ENCODE peak calls at places on chromosomes 13 and 19, in ten cellular contexts. W is mammary epithelial cell; C is effector memory CD4-positive, alpha-beta T cell; U is mesothelial cell of epicardium; R is stimulated activated CD4-positive, alpha-beta T cell treated with anti-CD3 and anti-CD28 coated beads, Interleukin-2, amount 100 ng/mL, for 48 hours; X is stimulated activated CD8-positive, alpha-beta memory T cell treated with anti-CD3 and anti-CD28 coated beads, Interleukin-15, amount 100 ng/mL, for 24 hours; Y is A549; D is NCI-H1105; H is GM03348; S is NCI-H2081. F is an unnamed sample.

GRCh38 chr19:24054044-24054935 is 32.7 kb upstream of the ZNF254 start:
- DNase-seq in W (peak), C (no peak), U (no peak), R (no peak), X (no peak), Y (peak), D (no peak), H (peak), S (no peak), F (no peak)

GRCh38 chr19:39325778-39326680 is 5.4 kb upstream of the LRFN1 start:
- DNase-seq in W (no peak), C (no peak), U (no peak), R (no peak), X (no peak), Y (peak), D (no peak), H (no peak), S (no peak), F (no peak)

GRCh38 chr13:26509491-26509890 is 48.0 kb upstream of the WASF3 start:
- DNase-seq in W (no peak), C (no peak), U (no peak), R (no peak), X (no peak), Y (no peak), D (no peak), H (no peak), S (no peak), F (no peak)

GRCh38 chr13:96426160-96426559 is 336.3 kb downstream of the HS6ST3 start:
- DNase-seq in W (no peak), C (no peak), U (no peak), R (no peak), X (no peak), Y (no peak), D (peak), H (no peak), S (peak), F (no peak)

GRCh38 chr13:80329250-80329649 is 11.7 kb downstream of the SPRY2 start:
- DNase-seq in W (no peak), C (no peak), U (no peak), R (no peak), X (no peak), Y (no peak), D (no peak), H (no peak), S (no peak), F (no peak)

GRCh38 chr13:29817604-29818378 is 32.6 kb downstream of the UBL3 start:
- DNase-seq in W (no peak), C (no peak), U (no peak), R (no peak), X (no peak), Y (no peak), D (no peak), H (no peak), S (no peak), F (no peak)

GRCh38 chr13:23960566-23961156 is 63.4 kb upstream of the C1QTNF9B start:
- DNase-seq in W (peak), C (no peak), U (no peak), R (no peak), X (no peak), Y (no peak), D (no peak), H (peak), S (peak), F (no peak)

GRCh38 chr13:26965976-26966375 is 205.4 kb upstream of the GPR12 start:
- DNase-seq in W (no peak), C (no peak), U (no peak), R (no peak), X (no peak), Y (no peak), D (peak), H (no peak), S (peak), F (no peak)

GRCh38 chr13:108495686-108496363 is 133.6 kb upstream of the MYO16 start:
- DNase-seq in W (no peak), C (peak), U (no peak), R (no peak), X (no peak), Y (no peak), D (peak), H (peak), S (no peak), F (peak)

GRCh38 chr19:4984448-4984990 is 15.6 kb downstream of the KDM4B start:
- DNase-seq in W (no peak), C (no peak), U (no peak), R (no peak), X (no peak), Y (no peak), D (peak), H (no peak), S (peak), F (no peak)

GRCh38 chr19:8630796-8631424 is 477 bp downstream of the NFILZ start:
- DNase-seq in W (no peak), C (no peak), U (no peak), R (no peak), X (no peak), Y (no peak), D (no peak), H (no peak), S (no peak), F (no peak)

GRCh38 chr13:44692173-44692713 is 116.1 kb upstream of the TSC22D1 start:
- DNase-seq in W (peak), C (no peak), U (no peak), R (no peak), X (no peak), Y (no peak), D (no peak), H (no peak), S (no peak), F (no peak)

GRCh38 chr19:54432144-54432738 is 16.8 kb upstream of the LENG8 start:
- DNase-seq in W (peak), C (no peak), U (no peak), R (no peak), X (no peak), Y (no peak), D (no peak), H (no peak), S (no peak), F (no peak)

GRCh38 chr13:79384022-79384610 is 21.9 kb downstream of the RBM26 start:
- DNase-seq in W (no peak), C (no peak), U (no peak), R (no peak), X (no peak), Y (no peak), D (no peak), H (no peak), S (peak), F (no peak)

GRCh38 chr13:107807306-107808073 is 407.8 kb downstream of the LIG4 start:
- DNase-seq in W (no peak), C (no peak), U (no peak), R (no peak), X (no peak), Y (no peak), D (peak), H (no peak), S (peak), F (no peak)

GRCh38 chr13:113848431-113849260 is 15.2 kb downstream of the GAS6 start:
- DNase-seq in W (peak), C (no peak), U (peak), R (no peak), X (no peak), Y (no peak), D (no peak), H (no peak), S (no peak), F (peak)

GRCh38 chr19:35247526-35248309 is 1.1 kb upstream of the LSR start:
- DNase-seq in W (peak), C (peak), U (peak), R (peak), X (no peak), Y (peak), D (peak), H (no peak), S (peak), F (peak)

GRCh38 chr13:84927442-84928169 is 871.6 kb downstream of the SLITRK6 start:
- DNase-seq in W (no peak), C (no peak), U (no peak), R (no peak), X (no peak), Y (no peak), D (no peak), H (no peak), S (no peak), F (no peak)

GRCh38 chr19:11657307-11657706 is 60.0 kb downstream of the ZNF627 start:
- DNase-seq in W (no peak), C (no peak), U (no peak), R (no peak), X (no peak), Y (no peak), D (peak), H (no peak), S (peak), F (no peak)

GRCh38 chr13:93298741-93299140 is 72.1 kb downstream of the GPC6 start:
- DNase-seq in W (no peak), C (no peak), U (no peak), R (no peak), X (no peak), Y (no peak), D (no peak), H (peak), S (no peak), F (no peak)

GRCh38 chr13:45542878-45543277 is 72.7 kb downstream of the ERICH6B start:
- DNase-seq in W (no peak), C (no peak), U (no peak), R (no peak), X (no peak), Y (no peak), D (no peak), H (no peak), S (no peak), F (no peak)

GRCh38 chr13:25890671-25891212 is 161.1 kb downstream of the SHISA2 start:
- DNase-seq in W (peak), C (no peak), U (no peak), R (no peak), X (no peak), Y (no peak), D (no peak), H (no peak), S (no peak), F (no peak)

GRCh38 chr13:49733181-49733951 is 42.1 kb upstream of the EBPL start:
- DNase-seq in W (peak), C (no peak), U (no peak), R (no peak), X (no peak), Y (no peak), D (no peak), H (peak), S (no peak), F (no peak)

GRCh38 chr13:46751811-46752635 is 44.9 kb downstream of the ESD start:
- DNase-seq in W (no peak), C (peak), U (no peak), R (peak), X (peak), Y (no peak), D (no peak), H (peak), S (no peak), F (no peak)

GRCh38 chr13:84121456-84121855 is 239.2 kb upstream of the SLITRK1 start:
- DNase-seq in W (peak), C (no peak), U (no peak), R (no peak), X (no peak), Y (no peak), D (peak), H (peak), S (no peak), F (no peak)

GRCh38 chr19:40610396-40611064 is 9.4 kb downstream of the LTBP4 start:
- DNase-seq in W (peak), C (peak), U (no peak), R (peak), X (no peak), Y (no peak), D (peak), H (no peak), S (peak), F (no peak)

GRCh38 chr19:2477732-2478191 is 1.8 kb downstream of the GADD45B start:
- DNase-seq in W (no peak), C (no peak), U (no peak), R (no peak), X (no peak), Y (no peak), D (no peak), H (peak), S (no peak), F (no peak)

GRCh38 chr13:98484289-98485219 is 92.4 kb downstream of the STK24 start:
- DNase-seq in W (peak), C (peak), U (no peak), R (peak), X (no peak), Y (peak), D (peak), H (peak), S (peak), F (peak)

GRCh38 chr13:79777504-79777903 is 296.5 kb downstream of the NDFIP2 start:
- DNase-seq in W (no peak), C (no peak), U (no peak), R (no peak), X (no peak), Y (no peak), D (no peak), H (no peak), S (no peak), F (no peak)

GRCh38 chr19:50202962-50203280 is 501 bp upstream of the MYH14 start:
- DNase-seq in W (no peak), C (no peak), U (no peak), R (no peak), X (no peak), Y (no peak), D (no peak), H (no peak), S (no peak), F (no peak)

GRCh38 chr13:60448907-60449510 is 52.0 kb downstream of the TDRD3 start:
- DNase-seq in W (peak), C (no peak), U (no peak), R (no peak), X (no peak), Y (peak), D (peak), H (peak), S (peak), F (no peak)

GRCh38 chr19:10797078-10797477 is 38.9 kb downstream of the TMED1 start:
- DNase-seq in W (no peak), C (peak), U (no peak), R (no peak), X (peak), Y (no peak), D (no peak), H (no peak), S (no peak), F (no peak)